ENCODE peak calls at places on chromosomes 3 and 15, in ten cellular contexts. One of them, this sample, is unnamed.
A peak's percentile ranks its signal among the peaks of the same experiment; 100 is the strongest.

GRCh38 chr3:72231439-72232196 is 446.7 kb upstream of the PROK2 start:
- DNase-seq in thyroid gland: no peak
- DNase-seq in aorta: no peak
- DNase-seq in cardiac muscle cell: no peak
- DNase-seq in right atrium auricular region: no peak
- DNase-seq in WERI-Rb-1: no peak
- DNase-seq in PC-3: no peak
- DNase-seq in heart right ventricle: no peak
- DNase-seq in mesendoderm: peak; percentile 30
- DNase-seq in right lobe of liver: no peak
- DNase-seq in this sample: no peak

GRCh38 chr15:88274534-88275460 is 18.3 kb upstream of the NTRK3 start:
- DNase-seq in WERI-Rb-1: peak; percentile 75
- DNase-seq in thyroid gland: peak; percentile 55
- DNase-seq in right lobe of liver: peak; percentile 66
- DNase-seq in heart right ventricle: peak; percentile 59
- DNase-seq in aorta: peak; percentile 90
- DNase-seq in cardiac muscle cell: peak; percentile 73
- DNase-seq in right atrium auricular region: no peak
- DNase-seq in mesendoderm: peak; percentile 75
- DNase-seq in PC-3: peak; percentile 71
- DNase-seq in this sample: peak; percentile 21

GRCh38 chr3:111803123-111803593 is 55.9 kb upstream of the PHLDB2 start:
- DNase-seq in right atrium auricular region: peak; percentile 85
- DNase-seq in PC-3: peak; percentile 99
- DNase-seq in WERI-Rb-1: no peak
- DNase-seq in cardiac muscle cell: peak; percentile 98
- DNase-seq in aorta: peak; percentile 92
- DNase-seq in thyroid gland: peak; percentile 52
- DNase-seq in heart right ventricle: peak; percentile 39
- DNase-seq in right lobe of liver: no peak
- DNase-seq in mesendoderm: peak; percentile 19
- DNase-seq in this sample: peak; percentile 90

GRCh38 chr3:72810063-72810462 is 38.2 kb downstream of the SHQ1 start:
- DNase-seq in thyroid gland: no peak
- DNase-seq in right atrium auricular region: no peak
- DNase-seq in aorta: no peak
- DNase-seq in cardiac muscle cell: peak; percentile 4
- DNase-seq in heart right ventricle: no peak
- DNase-seq in PC-3: no peak
- DNase-seq in WERI-Rb-1: no peak
- DNase-seq in mesendoderm: peak; percentile 39
- DNase-seq in right lobe of liver: no peak
- DNase-seq in this sample: no peak

GRCh38 chr15:38401101-38401500 is 52.8 kb upstream of the FAM98B start:
- DNase-seq in cardiac muscle cell: peak; percentile 35
- DNase-seq in heart right ventricle: no peak
- DNase-seq in thyroid gland: no peak
- DNase-seq in aorta: no peak
- DNase-seq in PC-3: no peak
- DNase-seq in mesendoderm: no peak
- DNase-seq in right atrium auricular region: no peak
- DNase-seq in WERI-Rb-1: no peak
- DNase-seq in right lobe of liver: no peak
- DNase-seq in this sample: no peak

GRCh38 chr3:49803464-49804140 is 541 bp downstream of the INKA1 start:
- DNase-seq in WERI-Rb-1: peak; percentile 42
- DNase-seq in right atrium auricular region: peak; percentile 62
- DNase-seq in mesendoderm: no peak
- DNase-seq in PC-3: no peak
- DNase-seq in cardiac muscle cell: peak; percentile 61
- DNase-seq in right lobe of liver: no peak
- DNase-seq in heart right ventricle: peak; percentile 35
- DNase-seq in thyroid gland: no peak
- DNase-seq in aorta: peak; percentile 78
- DNase-seq in this sample: no peak

GRCh38 chr15:94306700-94307650 is 75.6 kb downstream of the MCTP2 start:
- DNase-seq in WERI-Rb-1: no peak
- DNase-seq in heart right ventricle: no peak
- DNase-seq in mesendoderm: no peak
- DNase-seq in PC-3: no peak
- DNase-seq in thyroid gland: no peak
- DNase-seq in right atrium auricular region: no peak
- DNase-seq in cardiac muscle cell: no peak
- DNase-seq in right lobe of liver: no peak
- DNase-seq in aorta: no peak
- DNase-seq in this sample: no peak

GRCh38 chr3:129282727-129283327 is 4.2 kb downstream of the HMCES start:
- DNase-seq in PC-3: peak; percentile 68
- DNase-seq in heart right ventricle: no peak
- DNase-seq in right atrium auricular region: no peak
- DNase-seq in thyroid gland: no peak
- DNase-seq in aorta: no peak
- DNase-seq in WERI-Rb-1: no peak
- DNase-seq in mesendoderm: no peak
- DNase-seq in cardiac muscle cell: peak; percentile 56
- DNase-seq in right lobe of liver: no peak
- DNase-seq in this sample: no peak

GRCh38 chr15:70192490-70192889 is 94.8 kb upstream of the TLE3 start:
- DNase-seq in cardiac muscle cell: no peak
- DNase-seq in mesendoderm: no peak
- DNase-seq in right atrium auricular region: no peak
- DNase-seq in heart right ventricle: no peak
- DNase-seq in PC-3: no peak
- DNase-seq in thyroid gland: no peak
- DNase-seq in right lobe of liver: no peak
- DNase-seq in WERI-Rb-1: no peak
- DNase-seq in aorta: no peak
- DNase-seq in this sample: no peak

GRCh38 chr3:182500294-182500693 is 293.0 kb upstream of the ATP11B start:
- DNase-seq in aorta: no peak
- DNase-seq in thyroid gland: no peak
- DNase-seq in WERI-Rb-1: no peak
- DNase-seq in PC-3: no peak
- DNase-seq in right lobe of liver: no peak
- DNase-seq in right atrium auricular region: no peak
- DNase-seq in mesendoderm: peak; percentile 39
- DNase-seq in heart right ventricle: no peak
- DNase-seq in cardiac muscle cell: no peak
- DNase-seq in this sample: no peak

GRCh38 chr3:112676659-112677234 is 35.8 kb upstream of the CCDC80 start:
- DNase-seq in mesendoderm: peak; percentile 81
- DNase-seq in PC-3: peak; percentile 98
- DNase-seq in right atrium auricular region: peak; percentile 85
- DNase-seq in heart right ventricle: peak; percentile 24
- DNase-seq in WERI-Rb-1: no peak
- DNase-seq in right lobe of liver: no peak
- DNase-seq in thyroid gland: peak; percentile 82
- DNase-seq in cardiac muscle cell: peak; percentile 94
- DNase-seq in aorta: no peak
- DNase-seq in this sample: peak; percentile 92

GRCh38 chr3:171676600-171677175 is 133.6 kb downstream of the PLD1 start:
- DNase-seq in heart right ventricle: peak; percentile 46
- DNase-seq in aorta: no peak
- DNase-seq in thyroid gland: peak; percentile 3
- DNase-seq in cardiac muscle cell: no peak
- DNase-seq in mesendoderm: no peak
- DNase-seq in PC-3: no peak
- DNase-seq in WERI-Rb-1: no peak
- DNase-seq in right lobe of liver: peak; percentile 93
- DNase-seq in right atrium auricular region: peak; percentile 67
- DNase-seq in this sample: no peak

DNA sequence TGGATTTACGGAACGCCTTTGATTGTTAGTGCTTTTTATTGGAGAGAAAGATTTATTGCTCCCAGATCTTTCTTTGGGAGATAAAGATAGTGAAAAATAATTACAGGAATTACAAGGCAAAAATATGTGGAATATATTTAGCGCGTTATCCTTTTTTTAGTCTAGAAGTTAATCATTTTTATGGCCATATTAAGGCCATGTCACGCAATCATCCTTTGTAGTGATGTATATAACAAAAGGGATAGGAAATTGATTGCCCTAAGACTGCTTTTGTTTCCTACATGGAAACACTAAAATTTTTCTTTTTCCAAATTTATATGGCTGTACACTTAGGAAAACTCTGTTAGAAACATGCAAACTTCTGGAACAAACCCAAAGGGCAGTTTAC is 1.5 kb downstream of the TRPC1 start:
- DNase-seq in WERI-Rb-1: no peak
- DNase-seq in thyroid gland: no peak
- DNase-seq in right lobe of liver: no peak
- DNase-seq in heart right ventricle: no peak
- DNase-seq in mesendoderm: no peak
- DNase-seq in right atrium auricular region: no peak
- DNase-seq in cardiac muscle cell: no peak
- DNase-seq in PC-3: no peak
- DNase-seq in aorta: no peak
- DNase-seq in this sample: no peak
- H3K27ac ChIP-seq in WERI-Rb-1: no peak overlapping the region
- H3K27ac ChIP-seq in thyroid gland: no peak overlapping the region
- H3K27ac ChIP-seq in right lobe of liver: no peak overlapping the region
- H3K27ac ChIP-seq in heart right ventricle: peak overlapping the region; percentile 99
- H3K27ac ChIP-seq in mesendoderm: no peak overlapping the region
- H3K27ac ChIP-seq in right atrium auricular region: peak overlapping the region; percentile 92
- H3K27ac ChIP-seq in cardiac muscle cell: peak overlapping the region; percentile 92
- H3K27ac ChIP-seq in PC-3: no peak overlapping the region
- H3K27ac ChIP-seq in aorta: no peak overlapping the region
- H3K27ac ChIP-seq in this sample: no peak overlapping the region

GRCh38 chr3:179071569-179072397 is at the start of gene ZMAT3:
- DNase-seq in PC-3: peak; percentile 83
- DNase-seq in aorta: peak; percentile 96
- DNase-seq in heart right ventricle: peak; percentile 91
- DNase-seq in mesendoderm: peak; percentile 87
- DNase-seq in right atrium auricular region: peak; percentile 89
- DNase-seq in right lobe of liver: peak; percentile 91
- DNase-seq in thyroid gland: peak; percentile 81
- DNase-seq in WERI-Rb-1: peak; percentile 83
- DNase-seq in cardiac muscle cell: peak; percentile 87
- DNase-seq in this sample: peak; percentile 54
- H3K27ac ChIP-seq in PC-3: peak within 1 kb of the TSS; percentile 27
- H3K27ac ChIP-seq in aorta: peak within 1 kb of the TSS; percentile 47
- H3K27ac ChIP-seq in heart right ventricle: peak within 1 kb of the TSS; percentile 94
- H3K27ac ChIP-seq in mesendoderm: no peak within 1 kb of the TSS
- H3K27ac ChIP-seq in right atrium auricular region: peak within 1 kb of the TSS; percentile 90
- H3K27ac ChIP-seq in right lobe of liver: peak within 1 kb of the TSS; percentile 82
- H3K27ac ChIP-seq in thyroid gland: peak within 1 kb of the TSS; percentile 83
- H3K27ac ChIP-seq in WERI-Rb-1: peak within 1 kb of the TSS; percentile 80
- H3K27ac ChIP-seq in cardiac muscle cell: peak within 1 kb of the TSS; percentile 56
- H3K27ac ChIP-seq in this sample: peak within 1 kb of the TSS; percentile 84

GRCh38 chr3:61177450-61177849 is 73.8 kb downstream of the FHIT start:
- DNase-seq in right lobe of liver: no peak
- DNase-seq in WERI-Rb-1: no peak
- DNase-seq in mesendoderm: no peak
- DNase-seq in aorta: no peak
- DNase-seq in cardiac muscle cell: no peak
- DNase-seq in right atrium auricular region: no peak
- DNase-seq in PC-3: no peak
- DNase-seq in heart right ventricle: no peak
- DNase-seq in thyroid gland: no peak
- DNase-seq in this sample: no peak
- H3K27ac ChIP-seq in right lobe of liver: no peak overlapping the region
- H3K27ac ChIP-seq in WERI-Rb-1: no peak overlapping the region
- H3K27ac ChIP-seq in mesendoderm: no peak overlapping the region
- H3K27ac ChIP-seq in aorta: no peak overlapping the region
- H3K27ac ChIP-seq in cardiac muscle cell: no peak overlapping the region
- H3K27ac ChIP-seq in right atrium auricular region: no peak overlapping the region
- H3K27ac ChIP-seq in PC-3: no peak overlapping the region
- H3K27ac ChIP-seq in heart right ventricle: no peak overlapping the region
- H3K27ac ChIP-seq in thyroid gland: no peak overlapping the region
- H3K27ac ChIP-seq in this sample: no peak overlapping the region

GRCh38 chr15:100308222-100309007 is 33.4 kb downstream of the ADAMTS17 start:
- DNase-seq in right atrium auricular region: peak; percentile 73
- DNase-seq in thyroid gland: no peak
- DNase-seq in WERI-Rb-1: no peak
- DNase-seq in cardiac muscle cell: peak; percentile 60
- DNase-seq in right lobe of liver: no peak
- DNase-seq in mesendoderm: no peak
- DNase-seq in aorta: no peak
- DNase-seq in PC-3: no peak
- DNase-seq in heart right ventricle: no peak
- DNase-seq in this sample: no peak
- H3K27ac ChIP-seq in right atrium auricular region: peak overlapping the region; percentile 46
- H3K27ac ChIP-seq in thyroid gland: no peak overlapping the region
- H3K27ac ChIP-seq in WERI-Rb-1: no peak overlapping the region
- H3K27ac ChIP-seq in cardiac muscle cell: no peak overlapping the region
- H3K27ac ChIP-seq in right lobe of liver: no peak overlapping the region
- H3K27ac ChIP-seq in mesendoderm: no peak overlapping the region
- H3K27ac ChIP-seq in aorta: no peak overlapping the region
- H3K27ac ChIP-seq in PC-3: no peak overlapping the region
- H3K27ac ChIP-seq in heart right ventricle: peak overlapping the region; percentile 46
- H3K27ac ChIP-seq in this sample: no peak overlapping the region

GRCh38 chr3:8738639-8739038 is 5.0 kb downstream of the CAV3 start:
- DNase-seq in right lobe of liver: no peak
- DNase-seq in right atrium auricular region: no peak
- DNase-seq in thyroid gland: no peak
- DNase-seq in cardiac muscle cell: no peak
- DNase-seq in PC-3: no peak
- DNase-seq in WERI-Rb-1: no peak
- DNase-seq in aorta: no peak
- DNase-seq in heart right ventricle: no peak
- DNase-seq in mesendoderm: no peak
- DNase-seq in this sample: no peak

GRCh38 chr3:8737823-8738222 is 4.2 kb downstream of the CAV3 start:
- DNase-seq in thyroid gland: no peak
- DNase-seq in PC-3: no peak
- DNase-seq in mesendoderm: no peak
- DNase-seq in right atrium auricular region: no peak
- DNase-seq in heart right ventricle: no peak
- DNase-seq in cardiac muscle cell: no peak
- DNase-seq in aorta: no peak
- DNase-seq in right lobe of liver: no peak
- DNase-seq in WERI-Rb-1: no peak
- DNase-seq in this sample: no peak

GRCh38 chr3:8736436-8736835 is 2.8 kb downstream of the CAV3 start:
- DNase-seq in PC-3: no peak
- DNase-seq in aorta: peak; percentile 67
- DNase-seq in heart right ventricle: no peak
- DNase-seq in cardiac muscle cell: no peak
- DNase-seq in right atrium auricular region: no peak
- DNase-seq in mesendoderm: no peak
- DNase-seq in right lobe of liver: no peak
- DNase-seq in thyroid gland: no peak
- DNase-seq in WERI-Rb-1: peak; percentile 78
- DNase-seq in this sample: no peak

GRCh38 chr3:8734908-8735307 is 1.3 kb downstream of the CAV3 start:
- DNase-seq in PC-3: no peak
- DNase-seq in WERI-Rb-1: no peak
- DNase-seq in right atrium auricular region: no peak
- DNase-seq in right lobe of liver: no peak
- DNase-seq in thyroid gland: no peak
- DNase-seq in heart right ventricle: no peak
- DNase-seq in cardiac muscle cell: no peak
- DNase-seq in mesendoderm: no peak
- DNase-seq in aorta: no peak
- DNase-seq in this sample: no peak

DNA sequence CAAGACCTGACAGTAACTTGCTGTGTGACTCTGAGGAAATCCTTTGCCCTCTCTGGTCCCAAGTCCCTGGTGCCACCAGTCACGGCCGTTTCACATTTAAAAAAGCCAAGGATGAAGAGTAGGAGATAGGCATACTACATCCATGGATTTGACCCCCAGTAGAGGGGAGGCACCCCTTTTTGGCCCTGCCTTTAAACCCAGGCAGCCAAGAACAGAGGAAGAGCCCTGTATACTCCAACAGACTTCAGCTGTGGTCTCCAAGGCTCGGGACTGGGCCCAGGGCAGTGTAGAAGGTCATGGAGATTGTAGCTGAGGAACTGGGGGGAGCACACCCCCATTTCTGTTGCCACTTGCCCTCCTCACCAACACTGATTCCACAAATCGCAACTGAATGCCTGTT is 3.7 kb downstream of the CAV3 start:
- DNase-seq in aorta: no peak
- DNase-seq in mesendoderm: no peak
- DNase-seq in PC-3: no peak
- DNase-seq in cardiac muscle cell: no peak
- DNase-seq in thyroid gland: no peak
- DNase-seq in WERI-Rb-1: no peak
- DNase-seq in heart right ventricle: no peak
- DNase-seq in right lobe of liver: no peak
- DNase-seq in right atrium auricular region: no peak
- DNase-seq in this sample: no peak
- H3K27ac ChIP-seq in aorta: no peak overlapping the region
- H3K27ac ChIP-seq in mesendoderm: no peak overlapping the region
- H3K27ac ChIP-seq in PC-3: no peak overlapping the region
- H3K27ac ChIP-seq in cardiac muscle cell: no peak overlapping the region
- H3K27ac ChIP-seq in thyroid gland: no peak overlapping the region
- H3K27ac ChIP-seq in WERI-Rb-1: no peak overlapping the region
- H3K27ac ChIP-seq in heart right ventricle: no peak overlapping the region
- H3K27ac ChIP-seq in right lobe of liver: no peak overlapping the region
- H3K27ac ChIP-seq in right atrium auricular region: no peak overlapping the region
- H3K27ac ChIP-seq in this sample: no peak overlapping the region